ENCODE peak calls at places on chromosomes 4 and X, in ten cellular contexts. K is aorta; D is stimulated activated effector memory CD8-positive, alpha-beta T cell treated with anti-CD3 and anti-CD28 coated beads, Interleukin-12 subunit alpha, Interleukin-12 subunit beta, amount 100 ng/mL, for 72 hours; M is left cardiac atrium; V is CD4-positive, alpha-beta T cell; X is HCT116; T is A549; Z is naive thymus-derived CD8-positive, alpha-beta T cell; R is activated T-cell treated with anti-CD3 and anti-CD28 coated beads, Interleukin-2, amount 50 U/mL, for 4 hours; F is K562. O is an unnamed sample.

GRCh38 chrX:111168314-111168713 is 72.3 kb downstream of the PAK3 start:
- ATAC-seq in K (no peak), D (no peak), M (no peak), V (no peak), X (no peak), T (no peak), Z (no peak), R (no peak), F (peak; percentile 52), O (no peak)

GRCh38 chrX:123906557-123907316 is 46.9 kb downstream of the XIAP start:
- ATAC-seq in K (no peak), D (no peak), M (no peak), V (no peak), X (peak; percentile 25), T (no peak), Z (no peak), R (no peak), F (no peak), O (peak; percentile 65)

GRCh38 chrX:131053076-131053475 is 5.1 kb upstream of the ARHGAP36 start:
- ATAC-seq in K (no peak), D (no peak), M (no peak), V (no peak), X (no peak), T (no peak), Z (no peak), R (no peak), F (no peak), O (no peak)

GRCh38 chrX:135009057-135009605 is 13.2 kb downstream of the RTL8B start:
- ATAC-seq in K (no peak), D (no peak), M (no peak), V (no peak), X (no peak), T (no peak), Z (no peak), R (no peak), F (no peak), O (peak; percentile 49)

GRCh38 chr4:184320630-184321029 is 103.0 kb upstream of the ENPP6 start:
- ATAC-seq in K (no peak), D (no peak), M (no peak), V (no peak), X (no peak), T (no peak), Z (no peak), R (no peak), F (no peak), O (no peak)

GRCh38 chrX:50402886-50403285 is 67.7 kb downstream of the DGKK start:
- ATAC-seq in K (no peak), D (no peak), M (no peak), V (no peak), X (no peak), T (no peak), Z (no peak), R (no peak), F (no peak), O (no peak)

GRCh38 chrX:154827624-154828408 is 6.6 kb downstream of the SMIM9 start:
- ATAC-seq in K (no peak), D (peak; percentile 59), M (no peak), V (peak; percentile 26), X (no peak), T (no peak), Z (no peak), R (no peak), F (no peak), O (peak; percentile 11)

GRCh38 chrX:11934089-11934488 is 176.1 kb downstream of the MSL3 start:
- ATAC-seq in K (no peak), D (no peak), M (no peak), V (no peak), X (no peak), T (no peak), Z (no peak), R (no peak), F (no peak), O (no peak)

GRCh38 chr4:74618659-74619058 is 173.7 kb downstream of the AREG start:
- ATAC-seq in K (no peak), D (no peak), M (no peak), V (no peak), X (peak; percentile 73), T (peak; percentile 95), Z (no peak), R (no peak), F (no peak), O (no peak)

GRCh38 chr4:77593101-77593500 is 12.5 kb upstream of the CXCL13 start:
- ATAC-seq in K (no peak), D (peak; percentile 60), M (no peak), V (no peak), X (no peak), T (no peak), Z (no peak), R (peak; percentile 56), F (no peak), O (no peak)

GRCh38 chr4:65791111-65791806 is 121.0 kb upstream of the EPHA5 start:
- ATAC-seq in K (no peak), D (no peak), M (no peak), V (no peak), X (no peak), T (no peak), Z (no peak), R (no peak), F (no peak), O (no peak)

GRCh38 chr4:60805500-60806313 is 394.4 kb upstream of the ADGRL3 start:
- ATAC-seq in K (peak; percentile 46), D (no peak), M (no peak), V (no peak), X (no peak), T (no peak), Z (no peak), R (no peak), F (no peak), O (no peak)

GRCh38 chr4:112153222-112153791 is 8.1 kb downstream of the FAM241A start:
- ATAC-seq in K (no peak), D (no peak), M (no peak), V (no peak), X (no peak), T (no peak), Z (no peak), R (peak; percentile 81), F (peak; percentile 59), O (no peak)

GRCh38 chrX:110034036-110034435 is 31.1 kb downstream of the TMEM164 start:
- ATAC-seq in K (no peak), D (no peak), M (no peak), V (no peak), X (no peak), T (no peak), Z (no peak), R (no peak), F (no peak), O (no peak)

GRCh38 chr4:42302348-42302747 is 94.9 kb upstream of the SHISA3 start:
- ATAC-seq in K (no peak), D (no peak), M (no peak), V (no peak), X (peak; percentile 84), T (peak; percentile 65), Z (no peak), R (no peak), F (peak; percentile 91), O (no peak)

GRCh38 chr4:78799551-78800495 is 23.7 kb downstream of the BMP2K start:
- ATAC-seq in K (no peak), D (peak; percentile 51), M (no peak), V (no peak), X (no peak), T (no peak), Z (no peak), R (peak; percentile 34), F (peak; percentile 66), O (peak; percentile 52)

GRCh38 chr4:6692806-6693205 is 872 bp upstream of the S100P start:
- ATAC-seq in K (no peak), D (no peak), M (no peak), V (no peak), X (no peak), T (no peak), Z (no peak), R (no peak), F (peak; percentile 21), O (peak; percentile 44)

GRCh38 chr4:34766935-34767859 is 1477.1 kb downstream of the ARAP2 start:
- ATAC-seq in K (no peak), D (no peak), M (no peak), V (no peak), X (no peak), T (no peak), Z (no peak), R (no peak), F (no peak), O (no peak)

GRCh38 chr4:182835006-182835740 is 82.0 kb downstream of the DCTD start:
- ATAC-seq in K (no peak), D (no peak), M (no peak), V (no peak), X (peak; percentile 39), T (no peak), Z (no peak), R (no peak), F (no peak), O (no peak)

GRCh38 chrX:109672239-109672638 is 47.3 kb upstream of the KCNE5 start:
- ATAC-seq in K (no peak), D (no peak), M (peak; percentile 47), V (no peak), X (no peak), T (no peak), Z (no peak), R (no peak), F (no peak), O (no peak)

GRCh38 chr4:83329521-83330105 is 5.0 kb downstream of the HPSE start:
- ATAC-seq in K (no peak), D (no peak), M (no peak), V (no peak), X (no peak), T (no peak), Z (no peak), R (no peak), F (no peak), O (peak; percentile 24)

GRCh38 chr4:100590308-100590707 is 72.5 kb upstream of the EMCN start:
- ATAC-seq in K (no peak), D (peak; percentile 34), M (no peak), V (no peak), X (no peak), T (no peak), Z (no peak), R (no peak), F (no peak), O (no peak)

GRCh38 chrX:150907474-150907873 is 9.0 kb upstream of the CD99L2 start:
- ATAC-seq in K (no peak), D (no peak), M (peak; percentile 83), V (no peak), X (no peak), T (no peak), Z (no peak), R (no peak), F (no peak), O (no peak)

GRCh38 chrX:109347618-109348017 is 134.3 kb downstream of the GUCY2F start:
- ATAC-seq in K (no peak), D (no peak), M (no peak), V (no peak), X (no peak), T (no peak), Z (no peak), R (no peak), F (no peak), O (no peak)

O was measured in esophagus mucosa.